ENCODE peak calls at places on chromosomes 12 and 14, in eight cellular contexts. G is body of pancreas, I is Panc1, P is astrocyte of the cerebellum, S is GM10248, N is endothelial cell, U is esophagus squamous epithelium, V is HFF-Myc. C is an unnamed sample.

GRCh38 chr12:11786638-11787365 is 137.3 kb downstream of the ETV6 start:
- DNase-seq in G (no peak), V (no peak), U (no peak), P (no peak), I (no peak), S (no peak), N (no peak), C (no peak)

GRCh38 chr14:93592786-93593185 is 162.0 kb downstream of the UNC79 start:
- DNase-seq in P (no peak), N (no peak), S (no peak), V (no peak), U (no peak), G (no peak), I (no peak), C (no peak)

GRCh38 chr12:120980800-120981368 is 2.5 kb downstream of the HNF1A start:
- DNase-seq in I (no peak), U (no peak), G (peak; percentile 33), V (no peak), P (no peak), S (no peak), N (no peak), C (no peak)

GRCh38 chr12:27869567-27869966 is 89.5 kb upstream of the MANSC4 start:
- DNase-seq in U (no peak), V (no peak), G (no peak), N (no peak), S (no peak), P (no peak), I (no peak), C (no peak)

GRCh38 chr14:25050494-25051170 is 685 bp upstream of the STXBP6 start:
- DNase-seq in G (peak; percentile 26), P (peak; percentile 49), S (no peak), U (no peak), N (no peak), I (no peak), V (peak; percentile 69), C (no peak)

GRCh38 chr14:34325493-34325892 is 136.5 kb downstream of the SPTSSA start:
- DNase-seq in S (no peak), I (no peak), N (no peak), P (no peak), U (no peak), V (no peak), G (no peak), C (no peak)

GRCh38 chr14:95784137-95784536 is 70.2 kb upstream of the TCL1A start:
- DNase-seq in G (peak; percentile 13), P (peak; percentile 16), S (peak; percentile 41), U (no peak), I (no peak), V (no peak), N (peak; percentile 58), C (no peak)

GRCh38 chr14:72664651-72665050 is 229.2 kb downstream of the DPF3 start:
- DNase-seq in N (no peak), G (no peak), U (no peak), S (no peak), V (no peak), I (no peak), P (no peak), C (no peak)

GRCh38 chr12:54352891-54353874 is 11.1 kb downstream of the GPR84 start:
- DNase-seq in U (no peak), S (no peak), G (peak; percentile 84), I (no peak), N (no peak), P (peak; percentile 26), V (no peak), C (no peak)

DNA sequence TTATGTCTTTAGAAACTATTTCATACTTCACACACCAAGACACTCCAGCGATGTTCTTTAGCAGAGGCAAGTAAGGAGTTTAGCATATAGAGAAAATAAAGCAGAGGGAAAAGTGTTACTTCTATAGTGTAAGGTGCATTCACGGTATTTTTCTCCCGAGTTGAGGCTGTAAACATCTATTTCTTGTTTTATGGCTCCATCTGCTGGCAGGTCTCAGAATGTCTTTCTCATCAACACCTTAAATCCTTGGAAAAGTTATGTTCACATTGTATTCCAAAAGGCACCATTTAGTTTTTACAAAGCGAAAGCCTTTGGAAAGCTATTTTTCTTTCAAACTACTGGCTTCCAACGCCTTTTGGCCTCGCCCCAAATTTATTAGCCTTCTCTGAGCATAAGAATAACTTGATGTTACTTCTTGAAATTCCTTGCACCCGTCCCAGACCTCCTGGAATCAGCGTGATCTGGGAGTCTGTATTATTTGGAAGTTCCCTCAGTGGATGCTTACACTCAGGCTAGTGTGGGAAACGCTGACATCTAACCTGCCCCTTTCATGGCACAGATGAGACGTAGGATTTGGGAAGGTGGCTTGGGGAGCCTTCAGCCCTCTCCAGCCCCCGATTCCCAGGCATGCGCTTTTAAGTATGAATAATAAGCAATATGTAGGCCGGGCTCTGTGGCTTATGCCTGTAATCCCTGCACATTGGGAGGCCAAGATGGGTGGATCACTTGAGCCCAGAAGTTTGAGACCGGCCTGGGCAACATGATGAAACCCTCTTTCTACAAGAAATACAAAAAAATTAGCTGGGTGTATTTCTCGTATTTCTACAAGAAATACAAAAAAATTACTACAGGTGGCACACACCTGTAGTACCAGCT is 1.9 kb upstream of the PIWIL1 start:
- DNase-seq in N (peak; percentile 29), U (no peak), I (peak; percentile 17), G (peak; percentile 68), S (peak; percentile 41), P (peak; percentile 27), V (peak; percentile 5), C (no peak)
- TF ChIP-seq CTCF in N (peak; percentile 50), U (peak; percentile 58), I (peak; percentile 67), G (peak; percentile 51), S (peak; percentile 67), P (peak; percentile 59), V (peak; percentile 39), C (peak; percentile 39)

GRCh38 chr14:22158560-22158959 is 430.5 kb downstream of the DAD1 start:
- DNase-seq in G (no peak), N (no peak), S (no peak), I (no peak), U (no peak), P (no peak), V (no peak), C (no peak)

GRCh38 chr14:22159968-22160367 is 429.1 kb downstream of the DAD1 start:
- DNase-seq in I (no peak), P (no peak), S (no peak), V (no peak), G (no peak), U (no peak), N (no peak), C (no peak)

GRCh38 chr14:22164616-22165015 is 424.4 kb downstream of the DAD1 start:
- DNase-seq in P (no peak), G (no peak), N (no peak), U (no peak), V (no peak), I (no peak), S (no peak), C (no peak)

GRCh38 chr14:22159049-22159448 is 430.0 kb downstream of the DAD1 start:
- DNase-seq in P (peak; percentile 8), I (no peak), N (no peak), U (no peak), G (no peak), V (no peak), S (no peak), C (no peak)

DNA sequence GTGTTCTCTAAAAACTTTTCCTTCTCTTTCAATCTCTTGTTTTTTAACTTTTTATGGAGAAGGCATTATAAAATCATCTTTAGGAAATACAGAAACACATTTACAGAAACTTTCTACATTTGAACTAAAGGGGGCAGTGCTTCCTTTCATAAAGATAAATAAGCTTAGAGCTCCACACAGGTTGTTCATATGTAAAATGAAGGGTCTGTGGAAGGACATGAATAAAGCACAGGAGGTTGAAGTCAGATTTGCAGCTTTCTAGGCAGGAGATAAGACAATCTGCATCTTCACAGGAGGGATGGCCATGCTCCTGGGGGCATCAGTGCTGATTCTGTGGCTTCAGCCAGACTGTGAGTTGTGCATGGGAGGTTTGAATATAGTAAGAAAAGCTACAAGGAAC is 426.0 kb downstream of the DAD1 start:
- DNase-seq in G (no peak), P (no peak), U (no peak), S (no peak), V (no peak), N (no peak), I (no peak), C (no peak)
- TF ChIP-seq CTCF in G (no peak), P (no peak), U (no peak), S (peak; percentile 29), V (no peak), N (peak; percentile 15), I (peak; percentile 21), C (no peak)

GRCh38 chr12:111267171-111267570 is 101.7 kb downstream of the PHETA1 start:
- DNase-seq in N (no peak), V (no peak), G (no peak), I (no peak), U (no peak), P (no peak), S (no peak), C (no peak)

GRCh38 chr12:111270773-111271172 is 98.1 kb downstream of the PHETA1 start:
- DNase-seq in I (no peak), G (no peak), U (no peak), N (no peak), P (no peak), V (no peak), S (no peak), C (no peak)

GRCh38 chr12:111270128-111270651 is 98.7 kb downstream of the PHETA1 start:
- DNase-seq in V (no peak), P (no peak), S (no peak), G (no peak), U (no peak), N (no peak), I (no peak), C (no peak)

GRCh38 chr12:111269688-111270087 is 99.2 kb downstream of the PHETA1 start:
- DNase-seq in N (no peak), P (no peak), V (no peak), U (no peak), I (no peak), G (no peak), S (no peak), C (no peak)

DNA sequence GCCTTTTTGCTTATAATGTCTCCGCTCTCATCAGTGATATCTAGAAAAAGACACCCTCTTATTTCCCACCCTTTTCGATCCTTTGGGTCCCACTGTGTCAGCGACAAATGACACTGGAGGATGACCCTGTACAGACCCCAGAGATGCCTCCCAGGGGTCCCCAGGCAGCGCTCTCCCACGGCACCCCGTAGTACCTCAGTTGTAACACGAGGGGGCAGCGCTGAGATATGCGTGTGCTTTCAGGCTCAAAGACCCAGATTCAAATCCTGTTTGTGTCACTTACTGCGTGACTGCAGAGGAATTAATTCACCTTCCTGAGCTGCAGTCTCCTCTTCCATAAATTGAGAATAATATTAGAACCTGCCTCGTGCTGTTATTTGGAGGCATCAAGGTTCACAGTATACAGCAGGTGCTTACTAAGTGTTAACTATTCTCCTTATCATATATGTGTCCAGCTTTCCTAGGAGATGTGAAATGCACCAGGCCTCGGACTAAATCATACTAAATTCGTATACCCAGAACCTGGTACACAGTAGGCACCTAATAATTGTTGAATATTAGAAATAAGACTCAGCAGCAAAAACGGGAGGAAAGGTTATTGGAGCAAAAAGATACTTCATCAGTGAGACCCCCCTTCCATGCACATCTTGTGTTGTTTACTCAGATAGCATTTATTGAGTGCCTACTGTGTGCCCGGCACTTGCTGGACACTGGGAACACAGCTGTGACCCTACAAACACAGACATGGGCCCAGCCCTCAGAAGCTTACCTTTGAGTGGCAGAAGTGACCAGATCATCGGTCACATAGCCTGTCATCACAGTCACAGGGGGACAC is 99.9 kb downstream of the PHETA1 start:
- DNase-seq in N (peak; percentile 22), S (peak; percentile 43), V (no peak), I (no peak), G (no peak), U (no peak), P (no peak), C (no peak)
- TF ChIP-seq CTCF in N (peak; percentile 84), S (peak; percentile 28), V (peak; percentile 71), I (peak; percentile 84), G (peak; percentile 18), U (no peak), P (peak; percentile 49), C (no peak)

GRCh38 chr14:69154779-69155178 is 1.9 kb upstream of the DCAF5 start:
- DNase-seq in G (peak; percentile 58), I (no peak), V (no peak), U (no peak), S (no peak), N (no peak), P (no peak), C (no peak)
- TF ChIP-seq CTCF in G (no peak), I (peak; percentile 19), V (no peak), U (no peak), S (no peak), N (no peak), P (peak; percentile 9), C (no peak)

C was measured in activated B cell treated with CpG ODN at 0.5 μM for 24 hours.